ENCODE peak calls at places on chromosome 14, in eight cellular contexts. T, C, K, Y, H, O, D and F are unnamed samples.

GRCh38 chr14:21347201-21347600 is 36.6 kb downstream of the SUPT16H start:
- DNase-seq in K (no peak), D (no peak), H (no peak), O (no peak), T (no peak), C (no peak), Y (no peak), F (no peak)

GRCh38 chr14:52790011-52790755 is 1.2 kb downstream of the GNPNAT1 start:
- DNase-seq in K (no peak), Y (no peak), H (no peak), T (no peak), D (no peak), O (no peak), C (peak), F (no peak)

GRCh38 chr14:91953170-91953985 is 5.9 kb upstream of the FBLN5 start:
- DNase-seq in T (no peak), Y (no peak), C (no peak), K (peak), D (no peak), H (peak), O (no peak), F (no peak)

GRCh38 chr14:65224799-65225198 is 122.5 kb upstream of the MAX start:
- DNase-seq in Y (no peak), D (no peak), H (no peak), T (no peak), O (no peak), C (no peak), K (no peak), F (no peak)

GRCh38 chr14:20866963-20867362 is 24.2 kb upstream of the RNASE3 start:
- DNase-seq in Y (no peak), H (no peak), K (no peak), D (no peak), T (no peak), O (no peak), C (peak), F (no peak)

GRCh38 chr14:91348861-91349465 is 68.7 kb downstream of the CCDC88C start:
- DNase-seq in D (no peak), C (no peak), T (no peak), K (no peak), O (no peak), Y (peak), H (no peak), F (no peak)

GRCh38 chr14:69999246-69999645 is 120.0 kb downstream of the SMOC1 start:
- DNase-seq in H (peak), Y (no peak), K (no peak), D (no peak), T (no peak), O (no peak), C (peak), F (no peak)

GRCh38 chr14:96216627-96217026 is 12.0 kb downstream of the BDKRB2 start:
- DNase-seq in D (no peak), K (no peak), T (no peak), H (no peak), Y (no peak), C (no peak), O (no peak), F (no peak)

GRCh38 chr14:56131865-56132830 is 13.9 kb downstream of the PELI2 start:
- DNase-seq in H (no peak), T (no peak), K (no peak), Y (no peak), C (no peak), O (no peak), D (no peak), F (no peak)

GRCh38 chr14:50762001-50762930 is 68.7 kb downstream of the NIN start:
- DNase-seq in Y (no peak), T (no peak), K (no peak), C (no peak), H (peak), O (no peak), D (no peak), F (no peak)

GRCh38 chr14:76910371-76910890 is 84.2 kb downstream of the LRRC74A start:
- DNase-seq in Y (no peak), O (no peak), T (no peak), K (no peak), D (no peak), H (no peak), C (no peak), F (no peak)

GRCh38 chr14:101185081-101185835 is 281.7 kb upstream of the RTL1 start:
- DNase-seq in C (no peak), Y (peak), D (no peak), O (no peak), T (no peak), K (peak), H (no peak), F (peak)

GRCh38 chr14:79502751-79503148 is 708.6 kb downstream of the DIO2 start:
- DNase-seq in D (no peak), C (no peak), Y (no peak), T (no peak), K (no peak), O (no peak), H (peak), F (no peak)

GRCh38 chr14:74417201-74417600 is 8.8 kb downstream of the SYNDIG1L start:
- DNase-seq in K (no peak), Y (no peak), O (no peak), C (no peak), T (no peak), H (no peak), D (no peak), F (no peak)

GRCh38 chr14:63614964-63615363 is 26.7 kb downstream of the WDR89 start:
- DNase-seq in Y (no peak), D (no peak), C (no peak), T (no peak), H (peak), O (no peak), K (no peak), F (no peak)

GRCh38 chr14:97626088-97626487 is 828.9 kb downstream of the VRK1 start:
- DNase-seq in K (no peak), H (no peak), Y (no peak), D (no peak), C (no peak), T (no peak), O (no peak), F (no peak)

GRCh38 chr14:101469382-101470251 is 91.7 kb upstream of the DIO3 start:
- DNase-seq in T (no peak), O (no peak), K (no peak), C (no peak), D (no peak), Y (peak), H (no peak), F (no peak)

GRCh38 chr14:103896578-103896977 is 31.7 kb upstream of the TDRD9 start:
- DNase-seq in O (no peak), T (no peak), D (no peak), Y (no peak), C (no peak), K (no peak), H (peak), F (no peak)

GRCh38 chr14:78182722-78183121 is 12.5 kb downstream of the NRXN3 start:
- DNase-seq in D (no peak), Y (no peak), O (no peak), H (no peak), T (no peak), K (no peak), C (no peak), F (no peak)

GRCh38 chr14:103496776-103497175 is 25.9 kb downstream of the CKB start:
- DNase-seq in O (no peak), T (no peak), C (no peak), D (no peak), K (no peak), Y (no peak), H (peak), F (peak)

GRCh38 chr14:30588873-30589272 is 29.9 kb downstream of the G2E3 start:
- DNase-seq in K (no peak), H (no peak), Y (no peak), O (no peak), C (no peak), D (no peak), T (no peak), F (no peak)

GRCh38 chr14:70098257-70098809 is 90.4 kb downstream of the SLC8A3 start:
- DNase-seq in K (peak), O (no peak), D (no peak), C (no peak), T (no peak), Y (no peak), H (no peak), F (no peak)

GRCh38 chr14:105340821-105341408 is 26.4 kb downstream of the PACS2 start:
- DNase-seq in D (no peak), T (no peak), H (peak), K (no peak), O (no peak), C (no peak), Y (no peak), F (no peak)

GRCh38 chr14:76153919-76154318 is 2.2 kb downstream of the GPATCH2L start:
- DNase-seq in H (no peak), Y (no peak), O (no peak), T (no peak), D (no peak), C (no peak), K (no peak), F (no peak)

GRCh38 chr14:50023671-50024490 is 92.5 kb downstream of the VCPKMT start:
- DNase-seq in O (no peak), Y (no peak), H (peak), D (no peak), T (no peak), K (no peak), C (peak), F (peak)

GRCh38 chr14:102295301-102295700 is 9.7 kb downstream of the MOK start:
- DNase-seq in D (no peak), H (peak), C (no peak), T (no peak), K (no peak), Y (no peak), O (no peak), F (no peak)

GRCh38 chr14:77864580-77864979 is 64.7 kb downstream of the ADCK1 start:
- DNase-seq in Y (no peak), T (no peak), K (no peak), C (no peak), O (no peak), D (no peak), H (no peak), F (no peak)

DNA sequence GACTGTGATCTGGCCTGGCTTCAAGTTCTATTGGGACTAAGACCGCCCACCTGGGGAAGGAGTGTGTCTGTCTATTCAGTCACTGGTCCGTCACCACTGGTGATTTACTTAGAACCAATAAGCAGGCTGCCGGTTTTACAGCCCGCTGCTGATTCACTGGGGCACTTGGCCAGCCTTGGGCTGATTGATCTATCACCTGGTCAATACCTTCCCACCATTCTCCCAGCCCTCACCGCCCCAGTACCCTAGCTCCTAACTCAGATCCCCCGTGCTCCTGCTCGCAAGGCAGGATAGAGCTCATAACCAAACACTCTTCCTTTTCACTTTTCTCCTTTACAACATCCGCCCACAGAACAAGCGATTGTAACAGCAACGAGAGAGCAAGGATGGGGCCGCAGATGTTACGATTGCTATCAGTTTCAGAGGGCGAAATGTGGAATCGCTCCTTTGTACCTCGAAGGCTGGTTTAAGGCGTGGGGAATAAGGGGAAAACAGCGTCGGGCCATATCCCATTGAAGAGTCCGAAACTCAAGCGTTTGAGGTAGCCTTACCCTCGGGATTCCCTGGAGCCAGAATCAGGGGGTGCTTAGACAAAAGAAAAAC is 672 bp downstream of the RDH11 start:
- DNase-seq in H (peak), T (peak), D (peak), Y (peak), C (peak), K (no peak), O (peak), F (no peak)
- TF ChIP-seq POLR2A in H (no peak), T (no peak), D (no peak), Y (no peak), C (peak), K (no peak), O (peak), F (no peak)

DNA sequence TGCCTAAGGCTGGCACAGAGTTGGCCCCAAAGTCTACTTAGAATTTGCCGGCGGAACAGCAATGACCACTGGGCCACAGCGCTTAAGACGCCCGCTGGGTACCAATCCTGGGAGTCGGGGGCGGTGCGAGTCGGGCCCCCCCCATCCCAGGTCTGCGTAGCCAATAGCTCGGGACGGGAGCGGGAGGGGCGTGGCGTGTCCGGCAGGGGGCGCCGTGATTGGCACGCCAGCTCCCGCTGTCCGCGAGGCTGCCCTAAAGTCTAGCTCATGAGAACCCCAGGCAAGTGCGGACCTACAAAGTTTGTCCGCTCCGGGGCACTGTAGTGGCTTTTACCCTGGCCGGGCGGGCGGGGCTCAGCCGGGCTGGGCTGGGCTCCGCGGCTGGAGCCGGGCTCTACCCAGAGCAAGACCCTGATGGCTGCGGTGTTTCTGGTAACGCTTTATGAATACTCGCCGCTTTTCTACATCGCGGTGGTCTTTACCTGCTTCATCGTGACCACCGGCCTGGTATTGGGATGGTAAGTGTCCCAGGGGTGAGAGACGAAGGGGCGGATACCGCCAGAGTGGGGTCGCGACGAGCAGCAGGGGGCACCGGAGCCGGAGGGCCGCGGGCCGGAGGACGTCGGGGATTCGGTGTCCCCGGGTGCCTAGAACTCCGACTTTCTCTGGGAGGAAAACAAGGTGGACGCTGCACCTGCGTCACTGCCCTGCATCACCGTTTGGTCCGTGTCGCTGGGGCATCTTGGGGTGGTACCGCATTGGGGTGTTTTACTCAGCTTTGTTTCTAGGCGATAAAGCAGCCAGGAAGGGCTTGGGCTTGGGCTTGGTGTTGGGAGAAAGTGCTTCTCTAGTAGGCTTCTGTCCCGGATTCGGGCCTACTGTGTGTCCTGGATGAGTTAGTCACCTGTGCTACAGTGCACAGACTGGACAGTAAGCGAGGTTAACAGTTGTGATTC is at the start of gene CGRRF1:
- DNase-seq in H (peak), K (peak), O (peak), Y (peak), T (peak), C (peak), D (peak), F (peak)
- TF ChIP-seq POLR2A in H (peak), K (peak), O (peak), Y (no peak), T (peak), C (peak), D (no peak), F (no peak)

DNA sequence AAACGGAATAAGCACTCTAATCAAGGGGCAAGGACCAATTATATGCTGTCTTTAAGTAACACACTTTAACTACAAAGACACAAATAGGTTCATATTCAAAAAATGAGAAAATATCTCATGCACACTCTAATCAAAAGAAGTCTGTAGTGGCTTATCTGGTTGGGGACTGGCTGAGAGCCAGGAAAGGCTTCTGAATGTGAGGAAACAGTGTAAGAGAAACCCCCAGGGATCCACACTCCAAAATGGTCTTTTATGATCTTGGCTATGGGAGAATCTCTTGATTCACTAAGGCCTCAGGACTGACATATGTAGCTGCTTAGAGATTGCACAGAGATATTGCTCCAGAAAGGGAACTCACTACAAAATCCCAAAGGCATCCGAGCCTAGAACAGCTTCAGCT is 10.3 kb downstream of the CTSG start:
- DNase-seq in O (no peak), C (no peak), K (no peak), Y (no peak), D (no peak), T (no peak), H (no peak), F (no peak)
- TF ChIP-seq POLR2A in O (no peak), C (no peak), K (no peak), Y (no peak), D (no peak), T (no peak), H (no peak), F (no peak)

GRCh38 chr14:61761959-61762786 is at the start of gene SNAPC1:
- DNase-seq in T (peak), D (peak), Y (peak), H (peak), O (peak), K (peak), C (peak), F (peak)
- TF ChIP-seq POLR2A in T (peak), D (peak), Y (no peak), H (peak), O (peak), K (peak), C (peak), F (peak)

DNA sequence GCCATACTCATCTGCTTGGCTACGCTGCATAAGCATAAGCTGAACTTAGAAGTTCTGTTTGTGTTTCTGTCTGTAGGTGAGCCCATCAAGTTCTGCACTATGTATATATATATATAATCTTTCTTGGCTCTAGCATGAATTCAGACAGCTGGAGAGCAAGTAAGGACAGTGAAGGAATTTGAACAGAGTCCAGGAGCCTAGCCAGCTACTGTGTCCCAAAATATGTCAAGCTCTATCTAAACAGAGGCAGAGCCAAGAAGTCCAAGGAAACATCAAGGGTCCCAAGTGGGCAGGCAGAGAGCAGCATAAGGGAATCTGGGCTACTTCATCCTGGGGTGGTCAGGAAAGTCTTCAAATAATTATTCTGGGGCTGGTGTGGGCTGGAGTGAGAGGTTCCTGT is 118.5 kb upstream of the NPAS3 start:
- DNase-seq in Y (no peak), K (no peak), H (no peak), C (no peak), O (no peak), T (no peak), D (no peak), F (no peak)
- TF ChIP-seq POLR2A in Y (no peak), K (no peak), H (no peak), C (no peak), O (no peak), T (no peak), D (no peak), F (no peak)